ENCODE peak calls at places on chromosomes 6 and 20, in seven cellular contexts. L, G, Q, K, P, H and C are unnamed samples.

GRCh38 chr6:131858765-131859490 is 51.1 kb downstream of the ENPP1 start:
- DNase-seq in L (no peak), G (no peak), Q (no peak), K (no peak), P (no peak), H (no peak), C (no peak)

GRCh38 chr6:40409716-40410397 is 177.3 kb downstream of the LRFN2 start:
- DNase-seq in L (no peak), G (no peak), Q (no peak), K (no peak), P (no peak), H (no peak), C (no peak)

GRCh38 chr6:157281570-157281969 is 41.7 kb downstream of the TMEM242 start:
- DNase-seq in L (no peak), G (peak; percentile 29), Q (no peak), K (no peak), P (no peak), H (no peak), C (no peak)

GRCh38 chr6:89611666-89612065 is 26.9 kb downstream of the LYRM2 start:
- DNase-seq in L (no peak), G (no peak), Q (no peak), K (no peak), P (no peak), H (no peak), C (no peak)

GRCh38 chr20:54726687-54727086 is 251.3 kb downstream of the DOK5 start:
- DNase-seq in L (no peak), G (no peak), Q (no peak), K (no peak), P (no peak), H (no peak), C (no peak)

GRCh38 chr6:139126255-139126654 is 8.6 kb upstream of the HECA start:
- DNase-seq in L (no peak), G (no peak), Q (no peak), K (no peak), P (no peak), H (no peak), C (no peak)

GRCh38 chr6:7137335-7138106 is 29.8 kb downstream of the RREB1 start:
- DNase-seq in L (no peak), G (peak; percentile 54), Q (peak; percentile 36), K (peak; percentile 77), P (peak; percentile 65), H (no peak), C (peak; percentile 77)

GRCh38 chr20:20731945-20732296 is 19.5 kb upstream of the RALGAPA2 start:
- DNase-seq in L (no peak), G (no peak), Q (no peak), K (no peak), P (peak; percentile 44), H (no peak), C (no peak)

GRCh38 chr6:617485-618100 is 39.3 kb downstream of the HUS1B start:
- DNase-seq in L (peak; percentile 39), G (no peak), Q (no peak), K (no peak), P (no peak), H (no peak), C (no peak)

GRCh38 chr6:112172540-112172939 is 81.8 kb downstream of the LAMA4 start:
- DNase-seq in L (no peak), G (no peak), Q (no peak), K (peak; percentile 66), P (no peak), H (no peak), C (no peak)

GRCh38 chr6:128425855-128426254 is 94.5 kb downstream of the PTPRK start:
- DNase-seq in L (no peak), G (no peak), Q (no peak), K (no peak), P (no peak), H (no peak), C (no peak)

GRCh38 chr20:15320941-15321340 is 983.5 kb upstream of the FLRT3 start:
- DNase-seq in L (no peak), G (no peak), Q (no peak), K (no peak), P (no peak), H (no peak), C (no peak)

GRCh38 chr6:106546322-106547052 is 82.8 kb downstream of the RTN4IP1 start:
- DNase-seq in L (peak; percentile 16), G (no peak), Q (no peak), K (no peak), P (no peak), H (no peak), C (no peak)

GRCh38 chr6:3805448-3806123 is 43.6 kb upstream of the FAM50B start:
- DNase-seq in L (no peak), G (no peak), Q (no peak), K (no peak), P (no peak), H (no peak), C (no peak)

GRCh38 chr20:37295001-37295400 is 5.5 kb downstream of the MANBAL start:
- DNase-seq in L (peak; percentile 85), G (no peak), Q (no peak), K (no peak), P (peak; percentile 81), H (no peak), C (no peak)

GRCh38 chr6:36929607-36930006 is 24.9 kb upstream of the PI16 start:
- DNase-seq in L (no peak), G (no peak), Q (no peak), K (no peak), P (no peak), H (no peak), C (peak; percentile 23)

GRCh38 chr20:24778585-24779031 is 170.5 kb upstream of the CST7 start:
- DNase-seq in L (no peak), G (no peak), Q (no peak), K (no peak), P (no peak), H (peak; percentile 82), C (no peak)

GRCh38 chr6:95596021-95596420 is 18.7 kb downstream of the MANEA start:
- DNase-seq in L (no peak), G (no peak), Q (no peak), K (no peak), P (no peak), H (no peak), C (no peak)

GRCh38 chr20:12687476-12687875 is 321.3 kb upstream of the SPTLC3 start:
- DNase-seq in L (no peak), G (no peak), Q (no peak), K (no peak), P (no peak), H (no peak), C (no peak)

GRCh38 chr6:134550604-134551003 is 232.7 kb upstream of the SGK1 start:
- DNase-seq in L (no peak), G (peak; percentile 31), Q (no peak), K (no peak), P (no peak), H (no peak), C (no peak)

DNA sequence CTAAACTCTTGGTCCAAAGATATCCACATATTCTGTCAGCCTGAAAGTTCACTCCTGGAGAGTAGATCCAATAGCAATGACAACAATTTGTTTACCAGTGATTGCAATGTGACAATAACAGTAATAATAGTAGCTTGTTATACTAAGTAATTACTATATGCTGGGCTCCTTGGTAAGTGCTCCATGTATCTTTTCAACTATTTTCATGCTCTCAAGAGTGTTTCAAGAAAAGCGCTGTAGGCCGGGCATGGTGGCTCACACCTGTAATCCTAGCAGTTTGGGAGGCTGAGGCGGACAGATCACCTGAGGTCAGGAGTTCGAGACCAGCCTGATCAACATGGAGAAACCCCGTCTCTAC is 15.4 kb downstream of the BCL2L1 start:
- DNase-seq in L (no peak), G (no peak), Q (no peak), K (no peak), P (no peak), H (no peak), C (no peak)
- H3K4me1 ChIP-seq in L (peaks cover 63% of the 10 kb centered on the region), G (peaks cover 60% of the 10 kb centered on the region), Q (peaks cover 46% of the 10 kb centered on the region), K (peaks cover 6% of the 10 kb centered on the region), P (no peaks in the 10 kb centered on the region), H (peaks cover 80% of the 10 kb centered on the region), C (peaks cover 14% of the 10 kb centered on the region)

GRCh38 chr20:6120491-6120988 is 2.3 kb downstream of the FERMT1 start:
- DNase-seq in L (no peak), G (no peak), Q (no peak), K (no peak), P (no peak), H (no peak), C (peak; percentile 71)
- H3K4me3 ChIP-seq in L (no peak overlapping the region), G (no peak overlapping the region), Q (no peak overlapping the region), K (no peak overlapping the region), P (no peak overlapping the region), H (no peak overlapping the region), C (no peak overlapping the region)

GRCh38 chr6:10399451-10399850 is 15.4 kb downstream of the TFAP2A start:
- DNase-seq in L (no peak), G (no peak), Q (no peak), K (no peak), P (no peak), H (no peak), C (no peak)
- H3K4me1 ChIP-seq in L (peaks cover 19% of the 10 kb centered on the region), G (no peaks in the 10 kb centered on the region), Q (peaks cover 10% of the 10 kb centered on the region), K (no peaks in the 10 kb centered on the region), P (peaks cover 4% of the 10 kb centered on the region), H (peaks cover 5% of the 10 kb centered on the region), C (peaks cover 26% of the 10 kb centered on the region)

DNA sequence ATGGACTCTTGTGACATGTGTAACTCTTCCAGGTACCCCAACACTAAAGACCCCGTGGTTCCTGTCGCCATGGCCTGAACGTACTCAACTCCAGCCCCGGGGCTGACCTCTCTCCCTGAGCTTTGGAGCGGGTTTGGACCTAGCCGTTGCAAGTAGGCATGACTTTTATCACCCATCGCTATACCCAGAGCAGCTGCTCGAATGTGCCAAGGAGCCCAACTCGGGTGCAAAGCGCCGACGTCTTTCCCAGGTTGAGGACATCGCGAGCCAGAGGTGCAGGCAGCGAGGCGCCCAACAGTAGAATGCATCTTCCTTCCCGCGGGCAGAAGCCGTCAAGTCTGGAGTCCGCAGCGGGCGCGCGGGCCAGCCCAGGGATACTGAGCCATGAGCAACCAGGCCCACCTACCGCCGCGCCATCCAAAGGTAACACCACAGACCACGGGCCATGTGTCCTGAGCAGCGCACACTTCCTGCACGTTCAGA is 5.7 kb upstream of the LAMP5 start:
- DNase-seq in L (no peak), G (no peak), Q (no peak), K (no peak), P (no peak), H (no peak), C (no peak)
- H3K4me3 ChIP-seq in L (no peak overlapping the region), G (no peak overlapping the region), Q (no peak overlapping the region), K (no peak overlapping the region), P (no peak overlapping the region), H (no peak overlapping the region), C (no peak overlapping the region)

GRCh38 chr6:29790626-29791025 is 37.0 kb upstream of the HLA-G start:
- DNase-seq in L (peak; percentile 42), G (no peak), Q (no peak), K (no peak), P (no peak), H (no peak), C (no peak)
- H3K4me1 ChIP-seq in L (peaks cover 8% of the 10 kb centered on the region), G (peaks cover 6% of the 10 kb centered on the region), Q (peaks cover 17% of the 10 kb centered on the region), K (no peaks in the 10 kb centered on the region), P (no peaks in the 10 kb centered on the region), H (peaks cover 6% of the 10 kb centered on the region), C (no peaks in the 10 kb centered on the region)

GRCh38 chr20:56924976-56925695 is 296.0 kb downstream of the TFAP2C start:
- DNase-seq in L (peak; percentile 29), G (no peak), Q (no peak), K (peak; percentile 45), P (no peak), H (peak; percentile 71), C (peak; percentile 59)
- H3K4me3 ChIP-seq in L (peak overlapping the region; percentile 30), G (peak overlapping the region; percentile 37), Q (no peak overlapping the region), K (peak overlapping the region; percentile 38), P (no peak overlapping the region), H (peak overlapping the region; percentile 23), C (peak overlapping the region; percentile 24)

GRCh38 chr6:11731423-11731822 is 47.2 kb downstream of the ADTRP start:
- DNase-seq in L (peak; percentile 35), G (no peak), Q (no peak), K (no peak), P (no peak), H (no peak), C (no peak)
- H3K4me1 ChIP-seq in L (peaks cover 13% of the 10 kb centered on the region), G (no peaks in the 10 kb centered on the region), Q (peaks cover 56% of the 10 kb centered on the region), K (no peaks in the 10 kb centered on the region), P (no peaks in the 10 kb centered on the region), H (peaks cover 9% of the 10 kb centered on the region), C (no peaks in the 10 kb centered on the region)